ENCODE peak calls at places on chromosomes 4 and X, in eight cellular contexts. G, T, Y, C, R, Q, H and J are unnamed samples.
A peak's percentile ranks its signal among the peaks of the same experiment; 100 is the strongest.

GRCh38 chr4:85828295-85828910 is 353.5 kb downstream of the ARHGAP24 start:
- DNase-seq in H (no peak), G (no peak), T (no peak), Q (no peak), Y (no peak), C (no peak), R (no peak), J (peak; percentile 36)

GRCh38 chr4:139266583-139267257 is 13.3 kb downstream of the MGARP start:
- DNase-seq in C (peak; percentile 70), G (peak; percentile 36), Q (peak; percentile 17), R (peak; percentile 46), Y (peak; percentile 91), T (peak; percentile 67), H (peak; percentile 76), J (no peak)

GRCh38 chr4:141540643-141541042 is 95.7 kb upstream of the IL15 start:
- DNase-seq in C (no peak), G (no peak), Q (no peak), R (no peak), T (no peak), H (no peak), Y (peak; percentile 35), J (no peak)

GRCh38 chr4:169015237-169015636 is 5.2 kb upstream of the CBR4 start:
- DNase-seq in G (no peak), T (no peak), C (no peak), Y (no peak), Q (no peak), R (peak; percentile 35), H (no peak), J (no peak)

GRCh38 chr4:94068712-94069111 is 139.0 kb upstream of the SMARCAD1 start:
- DNase-seq in Y (no peak), R (no peak), H (no peak), T (no peak), Q (no peak), C (no peak), G (no peak), J (no peak)

GRCh38 chrX:65196758-65197371 is 220.6 kb upstream of the ZC4H2 start:
- DNase-seq in H (no peak), Y (no peak), C (peak; percentile 46), G (peak; percentile 15), T (no peak), Q (no peak), R (peak; percentile 82), J (no peak)

GRCh38 chr4:42554072-42554471 is 102.8 kb downstream of the ATP8A1 start:
- DNase-seq in H (no peak), G (no peak), T (no peak), C (no peak), R (no peak), Y (no peak), Q (no peak), J (no peak)

GRCh38 chr4:124953059-124953850 is 240.7 kb upstream of the ANKRD50 start:
- DNase-seq in H (no peak), T (no peak), Y (peak; percentile 65), C (no peak), Q (no peak), G (no peak), R (no peak), J (no peak)

GRCh38 chr4:13919021-13919441 is 291.5 kb upstream of the BOD1L1 start:
- DNase-seq in G (no peak), R (no peak), H (no peak), Q (no peak), Y (peak; percentile 82), C (no peak), T (no peak), J (no peak)

GRCh38 chr4:119184128-119184527 is 28.4 kb upstream of the USP53 start:
- DNase-seq in Q (no peak), G (no peak), H (no peak), R (no peak), C (no peak), Y (no peak), T (no peak), J (no peak)

GRCh38 chrX:17655232-17656034 is 81.9 kb upstream of the SCML1 start:
- DNase-seq in R (peak; percentile 42), C (no peak), T (no peak), G (peak; percentile 12), Q (no peak), Y (no peak), H (no peak), J (no peak)

GRCh38 chrX:81662381-81662780 is 460.5 kb downstream of the SH3BGRL start:
- DNase-seq in R (no peak), C (no peak), T (no peak), Y (no peak), Q (no peak), G (no peak), H (no peak), J (no peak)

GRCh38 chr4:119832731-119833233 is 204.2 kb upstream of the PDE5A start:
- DNase-seq in Q (no peak), H (no peak), T (no peak), G (no peak), R (no peak), C (no peak), Y (no peak), J (no peak)

GRCh38 chr4:184644553-184645307 is 4.5 kb downstream of the CASP3 start:
- DNase-seq in C (peak; percentile 60), Y (peak; percentile 62), T (no peak), H (peak; percentile 22), Q (no peak), G (no peak), R (no peak), J (no peak)

GRCh38 chr4:1727117-1728031 is 6.1 kb downstream of the TACC3 start:
- DNase-seq in R (no peak), C (no peak), Y (peak; percentile 89), G (no peak), H (no peak), T (no peak), Q (no peak), J (no peak)

GRCh38 chr4:151147000-151147399 is 47.6 kb downstream of the RPS3A start:
- DNase-seq in G (no peak), R (no peak), C (no peak), Y (no peak), Q (no peak), H (no peak), T (no peak), J (no peak)

GRCh38 chrX:132622130-132622529 is 133.3 kb upstream of the MBNL3 start:
- DNase-seq in T (peak; percentile 2), G (no peak), R (no peak), H (no peak), C (peak; percentile 33), Q (no peak), Y (peak; percentile 38), J (no peak)

GRCh38 chrX:107000013-107000515 is at the start of gene MORC4:
- DNase-seq in H (peak; percentile 53), Q (peak; percentile 9), Y (peak; percentile 83), R (peak; percentile 88), G (peak; percentile 77), T (peak; percentile 21), C (peak; percentile 81), J (peak; percentile 53)

GRCh38 chrX:24154490-24155034 is 5.0 kb downstream of the ZFX start:
- DNase-seq in R (no peak), Q (no peak), G (no peak), H (no peak), T (no peak), C (no peak), Y (no peak), J (no peak)

GRCh38 chr4:147589586-147589985 is 27.6 kb upstream of the TMEM184C start:
- DNase-seq in G (no peak), R (no peak), H (no peak), Q (no peak), Y (no peak), C (no peak), T (no peak), J (no peak)

GRCh38 chr4:137851435-137851834 is 319.1 kb upstream of the PCDH18 start:
- DNase-seq in Q (no peak), R (no peak), C (no peak), G (no peak), H (no peak), T (no peak), Y (no peak), J (no peak)

GRCh38 chrX:38959736-38960534 is 158.7 kb downstream of the MID1IP1 start:
- DNase-seq in G (no peak), Q (no peak), Y (no peak), C (no peak), H (no peak), R (no peak), T (no peak), J (no peak)

GRCh38 chrX:11944486-11944885 is 186.4 kb downstream of the MSL3 start:
- DNase-seq in Q (no peak), R (peak; percentile 66), T (no peak), C (peak; percentile 66), G (peak; percentile 13), H (no peak), Y (peak; percentile 70), J (no peak)

GRCh38 chr4:48602222-48602621 is 112.2 kb downstream of the ZAR1 start:
- DNase-seq in H (no peak), G (no peak), Y (peak; percentile 85), Q (no peak), T (no peak), C (peak; percentile 36), R (no peak), J (no peak)